ENCODE peak calls at places on chromosomes 11 and 22, in six cellular contexts. B is tibial nerve, O is mammary epithelial cell, U is chondrocyte, R is sigmoid colon, D is left ventricle myocardium inferior. K is an unnamed sample.

GRCh38 chr11:116813781-116814471 is 9.2 kb downstream of the APOA4 start:
- DNase-seq in D (no peak), R (peak), U (no peak), B (no peak), O (no peak), K (no peak)

GRCh38 chr11:128171496-128171895 is 415.9 kb downstream of the ETS1 start:
- DNase-seq in U (no peak), O (peak), R (no peak), B (no peak), D (no peak), K (no peak)

GRCh38 chr11:36311926-36312592 is 16.0 kb downstream of the PRR5L start:
- DNase-seq in O (peak), D (no peak), B (no peak), R (no peak), U (no peak), K (no peak)

GRCh38 chr22:27820896-27821866 is 19.6 kb upstream of the MN1 start:
- DNase-seq in B (no peak), U (no peak), D (no peak), R (no peak), O (peak), K (no peak)

GRCh38 chr11:12287374-12288211 is 89.8 kb upstream of the PARVA start:
- DNase-seq in D (no peak), U (peak), R (peak), B (no peak), O (peak), K (no peak)

GRCh38 chr11:61617515-61617914 is 36.6 kb upstream of the SYT7 start:
- DNase-seq in D (no peak), B (no peak), O (no peak), R (no peak), U (no peak), K (no peak)

GRCh38 chr11:11975201-11976092 is 33.0 kb downstream of the DKK3 start:
- DNase-seq in R (no peak), O (no peak), D (no peak), U (no peak), B (no peak), K (no peak)

GRCh38 chr11:116114198-116114651 is 610.0 kb upstream of the CADM1 start:
- DNase-seq in O (no peak), B (no peak), U (no peak), R (no peak), D (no peak), K (no peak)

GRCh38 chr11:7759010-7759409 is 37.7 kb downstream of the OR5P2 start:
- DNase-seq in O (peak), U (no peak), B (no peak), D (no peak), R (no peak), K (no peak)

GRCh38 chr22:36201630-36202312 is at the start of gene APOL4:
- DNase-seq in R (peak), B (peak), D (peak), U (no peak), O (no peak), K (no peak)

GRCh38 chr22:48532986-48533385 is 1294.7 kb downstream of the BRD1 start:
- DNase-seq in O (no peak), B (no peak), D (no peak), R (no peak), U (no peak), K (no peak)

GRCh38 chr22:48663297-48663696 is 1164.4 kb downstream of the BRD1 start:
- DNase-seq in D (no peak), U (no peak), B (no peak), O (no peak), R (no peak), K (no peak)

GRCh38 chr11:31610544-31610943 is 101.0 kb downstream of the ELP4 start:
- DNase-seq in R (no peak), O (no peak), B (no peak), D (no peak), U (no peak), K (no peak)

GRCh38 chr11:34501500-34501899 is 12.1 kb downstream of the ELF5 start:
- DNase-seq in D (no peak), B (no peak), U (no peak), R (no peak), O (peak), K (no peak)

GRCh38 chr11:3091081-3091845 is 34.0 kb upstream of the CARS1 start:
- DNase-seq in O (no peak), D (no peak), R (peak), B (no peak), U (peak), K (no peak)

GRCh38 chr22:44516841-44517240 is 18.8 kb upstream of the RTL6 start:
- DNase-seq in D (no peak), O (no peak), U (no peak), B (no peak), R (no peak), K (no peak)

GRCh38 chr22:49712195-49712791 is 115.4 kb downstream of the BRD1 start:
- DNase-seq in D (no peak), O (no peak), U (no peak), R (no peak), B (no peak), K (no peak)

GRCh38 chr11:60762851-60763691 is 6.4 kb downstream of the MS4A15 start:
- DNase-seq in O (no peak), R (no peak), U (no peak), B (no peak), D (no peak), K (no peak)

GRCh38 chr11:91158297-91158696 is 935.4 kb upstream of the CHORDC1 start:
- DNase-seq in U (no peak), B (no peak), D (no peak), O (no peak), R (no peak), K (no peak)

GRCh38 chr11:91160661-91161060 is 937.8 kb upstream of the CHORDC1 start:
- DNase-seq in U (no peak), R (no peak), O (peak), B (no peak), D (no peak), K (no peak)

GRCh38 chr11:91158901-91159537 is 936.2 kb upstream of the CHORDC1 start:
- DNase-seq in R (no peak), O (peak), D (no peak), B (no peak), U (no peak), K (no peak)

DNA sequence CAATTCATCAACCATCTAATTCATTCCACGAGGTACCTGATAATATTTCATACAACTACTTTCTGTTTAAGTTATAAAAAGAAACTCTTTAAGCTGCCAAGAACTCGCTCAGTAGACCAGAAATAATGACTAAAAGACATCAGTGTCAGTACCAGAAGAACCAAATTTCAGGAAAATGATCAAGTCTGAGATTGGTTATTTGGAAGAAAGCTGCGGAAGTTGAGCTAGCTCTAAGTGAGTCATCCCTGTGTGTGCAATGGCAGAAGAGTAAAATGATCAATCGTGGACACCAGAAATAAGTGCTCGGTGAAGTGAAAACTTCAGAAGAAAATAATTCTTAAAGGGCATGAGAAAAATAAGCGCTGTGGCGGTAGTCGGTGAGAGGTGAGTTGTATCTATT is 933.2 kb upstream of the CHORDC1 start:
- DNase-seq in B (no peak), U (no peak), O (no peak), D (no peak), R (no peak), K (no peak)
- TF ChIP-seq CTCF in B (no peak), U (no peak), O (no peak), D (no peak), R (no peak), K (no peak)

GRCh38 chr22:21984793-21985192 is 2.2 kb upstream of the TOP3B start:
- DNase-seq in O (peak), R (no peak), B (no peak), U (no peak), D (no peak), K (no peak)
- TF ChIP-seq CTCF in O (peak), R (no peak), B (no peak), U (peak), D (peak), K (peak)

DNA sequence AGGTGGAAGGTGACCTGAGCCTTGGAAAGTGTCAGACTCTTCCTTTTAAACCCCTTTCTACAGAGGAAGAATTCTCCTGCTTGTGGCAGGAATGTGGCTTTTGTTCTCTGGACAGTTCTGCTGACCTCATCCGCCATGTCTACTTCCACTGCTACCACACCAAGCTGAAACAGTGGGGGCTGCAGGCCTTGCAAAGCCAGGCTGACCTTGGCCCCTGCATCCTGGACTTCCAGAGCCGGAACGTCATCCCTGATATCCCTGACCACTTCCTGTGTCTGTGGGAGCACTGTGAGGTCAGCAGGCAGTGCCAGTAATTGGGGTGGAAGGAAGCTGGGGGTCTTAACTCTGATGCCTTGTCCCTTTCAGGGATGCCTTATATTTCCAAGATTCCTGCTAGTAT is 9.3 kb downstream of the HINFP start:
- DNase-seq in R (no peak), O (no peak), U (no peak), D (no peak), B (no peak), K (no peak)
- TF ChIP-seq CTCF in R (no peak), O (no peak), U (no peak), D (no peak), B (no peak), K (no peak)

GRCh38 chr22:31449521-31449920 is 40.1 kb downstream of the EIF4ENIF1 start:
- DNase-seq in B (no peak), O (no peak), U (no peak), R (no peak), D (no peak), K (no peak)

GRCh38 chr22:31446767-31447166 is 42.9 kb downstream of the EIF4ENIF1 start:
- DNase-seq in O (no peak), D (no peak), U (no peak), B (no peak), R (no peak), K (no peak)

GRCh38 chr22:31448382-31448781 is 41.3 kb downstream of the EIF4ENIF1 start:
- DNase-seq in B (no peak), D (no peak), R (no peak), O (no peak), U (no peak), K (no peak)

GRCh38 chr22:31447337-31447736 is 42.3 kb downstream of the EIF4ENIF1 start:
- DNase-seq in O (no peak), B (no peak), D (no peak), U (no peak), R (no peak), K (no peak)

GRCh38 chr22:31451709-31452571 is 37.7 kb downstream of the EIF4ENIF1 start:
- DNase-seq in O (peak), U (no peak), B (no peak), R (no peak), D (no peak), K (no peak)
- TF ChIP-seq CTCF in O (peak), U (peak), B (no peak), R (peak), D (peak), K (peak)

GRCh38 chr11:113690619-113691569 is 15.2 kb downstream of the TMPRSS5 start:
- DNase-seq in R (no peak), O (peak), U (no peak), D (no peak), B (peak), K (no peak)
- TF ChIP-seq CTCF in R (no peak), O (peak), U (peak), D (peak), B (peak), K (peak)

DNA sequence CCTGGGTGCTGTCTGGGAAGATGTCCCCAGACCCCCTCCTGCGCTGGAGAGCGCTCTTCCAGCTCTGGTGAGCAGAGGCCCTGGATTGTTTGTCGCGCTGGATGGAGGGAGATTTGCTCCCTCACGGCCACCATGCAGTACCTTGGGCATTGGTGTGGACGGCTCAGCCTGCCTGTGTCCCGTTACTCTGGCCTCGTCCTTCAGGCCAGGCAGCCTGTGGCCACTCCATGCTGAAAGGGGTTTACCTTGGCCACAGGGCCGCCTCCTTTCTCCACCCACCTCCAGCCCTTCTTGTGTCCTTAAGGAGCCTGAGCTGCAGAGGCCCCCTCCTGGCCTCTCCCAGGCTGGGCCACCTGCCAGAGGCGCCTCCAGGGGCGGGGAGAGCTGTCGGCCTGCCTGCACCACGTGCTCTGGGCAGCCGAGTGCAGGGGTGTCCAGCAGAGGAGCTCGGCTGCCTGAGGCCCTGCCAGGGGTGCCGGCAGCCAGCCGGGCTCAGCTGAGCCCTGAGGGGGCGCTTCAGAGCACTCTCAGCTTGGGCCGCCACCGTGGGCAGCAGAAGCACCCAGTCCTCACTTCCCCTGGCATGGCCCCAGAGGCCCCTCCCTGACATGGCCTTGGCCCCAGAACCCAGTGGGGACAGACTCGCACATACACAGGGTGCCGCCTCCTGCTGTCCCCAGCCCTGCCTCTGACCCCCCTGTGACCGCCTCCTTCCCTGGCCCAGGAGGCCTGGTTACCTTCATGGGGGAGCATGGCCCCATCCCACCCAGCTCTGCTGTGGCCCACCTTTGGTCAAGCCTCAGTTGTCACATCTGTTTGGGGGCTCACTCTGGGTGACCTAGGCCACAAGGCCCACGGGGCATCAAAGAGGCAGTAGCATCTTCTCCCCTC is 3.4 kb downstream of the CCND1 start:
- DNase-seq in O (peak), B (peak), D (peak), R (peak), U (no peak), K (peak)
- TF ChIP-seq CTCF in O (no peak), B (peak), D (peak), R (peak), U (peak), K (no peak)

GRCh38 chr22:39928556-39929401 is 27.9 kb downstream of the GRAP2 start:
- DNase-seq in D (no peak), B (no peak), U (no peak), R (no peak), O (peak), K (no peak)
- TF ChIP-seq CTCF in D (no peak), B (no peak), U (no peak), R (no peak), O (no peak), K (no peak)

K was measured in CD14-positive monocyte.